ENCODE peak calls at places on chromosomes 6 and 20, in ten cellular contexts. One of them, this sample, is unnamed.
A peak's percentile ranks its signal among the peaks of the same experiment; 100 is the strongest.

GRCh38 chr20:48682529-48683385 is 145.0 kb downstream of the PREX1 start:
- DNase-seq in NCI-H1105: peak; percentile 98
- DNase-seq in CD4-positive, alpha-beta T cell: no peak
- DNase-seq in LHCN-M2: peak; percentile 88
- DNase-seq in mesothelial cell of epicardium: peak; percentile 74
- DNase-seq in NCI-H748 treated with DMSO at 0.1 percent for 48 hours: peak; percentile 57
- DNase-seq in BE2C: peak; percentile 97
- DNase-seq in HT-29: peak; percentile 75
- DNase-seq in Right ventricle myocardium inferior: peak; percentile 92
- DNase-seq in testis: peak; percentile 81
- DNase-seq in this sample: peak; percentile 76

GRCh38 chr20:13331536-13331935 is 110.5 kb downstream of the ISM1 start:
- DNase-seq in NCI-H1105: no peak
- DNase-seq in Right ventricle myocardium inferior: no peak
- DNase-seq in HT-29: no peak
- DNase-seq in LHCN-M2: peak; percentile 40
- DNase-seq in BE2C: no peak
- DNase-seq in testis: no peak
- DNase-seq in NCI-H748 treated with DMSO at 0.1 percent for 48 hours: no peak
- DNase-seq in CD4-positive, alpha-beta T cell: no peak
- DNase-seq in mesothelial cell of epicardium: no peak
- DNase-seq in this sample: no peak

GRCh38 chr20:25220810-25221591 is 25.5 kb downstream of the ENTPD6 start:
- DNase-seq in testis: no peak
- DNase-seq in HT-29: no peak
- DNase-seq in mesothelial cell of epicardium: no peak
- DNase-seq in NCI-H1105: peak; percentile 77
- DNase-seq in LHCN-M2: no peak
- DNase-seq in CD4-positive, alpha-beta T cell: no peak
- DNase-seq in BE2C: no peak
- DNase-seq in NCI-H748 treated with DMSO at 0.1 percent for 48 hours: no peak
- DNase-seq in Right ventricle myocardium inferior: no peak
- DNase-seq in this sample: no peak

GRCh38 chr20:40945189-40945588 is 83.4 kb upstream of the TOP1 start:
- DNase-seq in HT-29: no peak
- DNase-seq in BE2C: no peak
- DNase-seq in Right ventricle myocardium inferior: no peak
- DNase-seq in LHCN-M2: no peak
- DNase-seq in NCI-H748 treated with DMSO at 0.1 percent for 48 hours: no peak
- DNase-seq in testis: no peak
- DNase-seq in NCI-H1105: no peak
- DNase-seq in mesothelial cell of epicardium: no peak
- DNase-seq in CD4-positive, alpha-beta T cell: no peak
- DNase-seq in this sample: no peak

GRCh38 chr6:74879234-74879633 is 326.6 kb downstream of the COL12A1 start:
- DNase-seq in HT-29: no peak
- DNase-seq in CD4-positive, alpha-beta T cell: no peak
- DNase-seq in testis: no peak
- DNase-seq in NCI-H748 treated with DMSO at 0.1 percent for 48 hours: no peak
- DNase-seq in mesothelial cell of epicardium: no peak
- DNase-seq in Right ventricle myocardium inferior: no peak
- DNase-seq in LHCN-M2: peak; percentile 79
- DNase-seq in NCI-H1105: no peak
- DNase-seq in BE2C: no peak
- DNase-seq in this sample: no peak

GRCh38 chr6:145813285-145814034 is 1.1 kb downstream of the FBXO30 start:
- DNase-seq in LHCN-M2: peak; percentile 76
- DNase-seq in CD4-positive, alpha-beta T cell: no peak
- DNase-seq in HT-29: no peak
- DNase-seq in Right ventricle myocardium inferior: no peak
- DNase-seq in mesothelial cell of epicardium: no peak
- DNase-seq in NCI-H748 treated with DMSO at 0.1 percent for 48 hours: no peak
- DNase-seq in NCI-H1105: peak; percentile 46
- DNase-seq in testis: no peak
- DNase-seq in BE2C: no peak
- DNase-seq in this sample: no peak

GRCh38 chr6:161327360-161327953 is 53.6 kb upstream of the AGPAT4 start:
- DNase-seq in HT-29: no peak
- DNase-seq in Right ventricle myocardium inferior: no peak
- DNase-seq in NCI-H748 treated with DMSO at 0.1 percent for 48 hours: no peak
- DNase-seq in NCI-H1105: no peak
- DNase-seq in LHCN-M2: peak; percentile 28
- DNase-seq in BE2C: no peak
- DNase-seq in testis: no peak
- DNase-seq in CD4-positive, alpha-beta T cell: no peak
- DNase-seq in mesothelial cell of epicardium: no peak
- DNase-seq in this sample: no peak

GRCh38 chr6:44176130-44176934 is 17.7 kb downstream of the CAPN11 start:
- DNase-seq in NCI-H1105: no peak
- DNase-seq in CD4-positive, alpha-beta T cell: no peak
- DNase-seq in testis: no peak
- DNase-seq in Right ventricle myocardium inferior: peak; percentile 66
- DNase-seq in HT-29: no peak
- DNase-seq in mesothelial cell of epicardium: no peak
- DNase-seq in NCI-H748 treated with DMSO at 0.1 percent for 48 hours: no peak
- DNase-seq in BE2C: no peak
- DNase-seq in LHCN-M2: no peak
- DNase-seq in this sample: no peak

GRCh38 chr20:2741463-2741862 is 48.9 kb downstream of the EBF4 start:
- DNase-seq in HT-29: no peak
- DNase-seq in NCI-H748 treated with DMSO at 0.1 percent for 48 hours: no peak
- DNase-seq in BE2C: no peak
- DNase-seq in mesothelial cell of epicardium: no peak
- DNase-seq in NCI-H1105: no peak
- DNase-seq in Right ventricle myocardium inferior: no peak
- DNase-seq in LHCN-M2: no peak
- DNase-seq in testis: no peak
- DNase-seq in CD4-positive, alpha-beta T cell: no peak
- DNase-seq in this sample: no peak

GRCh38 chr20:62922451-62922921 is 3.8 kb downstream of the DIDO1 start:
- DNase-seq in Right ventricle myocardium inferior: no peak
- DNase-seq in HT-29: no peak
- DNase-seq in testis: no peak
- DNase-seq in NCI-H1105: no peak
- DNase-seq in mesothelial cell of epicardium: no peak
- DNase-seq in BE2C: no peak
- DNase-seq in CD4-positive, alpha-beta T cell: peak; percentile 42
- DNase-seq in NCI-H748 treated with DMSO at 0.1 percent for 48 hours: no peak
- DNase-seq in LHCN-M2: no peak
- DNase-seq in this sample: no peak

GRCh38 chr20:64001607-64002011 is 20.7 kb downstream of the PRPF6 start:
- DNase-seq in Right ventricle myocardium inferior: no peak
- DNase-seq in BE2C: no peak
- DNase-seq in testis: no peak
- DNase-seq in mesothelial cell of epicardium: no peak
- DNase-seq in CD4-positive, alpha-beta T cell: no peak
- DNase-seq in LHCN-M2: no peak
- DNase-seq in NCI-H1105: peak; percentile 30
- DNase-seq in HT-29: no peak
- DNase-seq in NCI-H748 treated with DMSO at 0.1 percent for 48 hours: no peak
- DNase-seq in this sample: no peak

GRCh38 chr20:25063546-25063945 is 5.6 kb upstream of the ACSS1 start:
- DNase-seq in HT-29: no peak
- DNase-seq in NCI-H748 treated with DMSO at 0.1 percent for 48 hours: no peak
- DNase-seq in Right ventricle myocardium inferior: peak; percentile 39
- DNase-seq in LHCN-M2: no peak
- DNase-seq in testis: no peak
- DNase-seq in NCI-H1105: no peak
- DNase-seq in CD4-positive, alpha-beta T cell: no peak
- DNase-seq in mesothelial cell of epicardium: no peak
- DNase-seq in BE2C: no peak
- DNase-seq in this sample: peak; percentile 7

GRCh38 chr20:41330941-41331340 is 9.7 kb upstream of the LPIN3 start:
- DNase-seq in NCI-H1105: no peak
- DNase-seq in NCI-H748 treated with DMSO at 0.1 percent for 48 hours: no peak
- DNase-seq in BE2C: no peak
- DNase-seq in CD4-positive, alpha-beta T cell: no peak
- DNase-seq in HT-29: no peak
- DNase-seq in Right ventricle myocardium inferior: no peak
- DNase-seq in testis: no peak
- DNase-seq in mesothelial cell of epicardium: no peak
- DNase-seq in LHCN-M2: no peak
- DNase-seq in this sample: no peak

GRCh38 chr20:50221501-50222323 is 31.1 kb downstream of the CEBPB start:
- DNase-seq in LHCN-M2: peak; percentile 77
- DNase-seq in BE2C: no peak
- DNase-seq in mesothelial cell of epicardium: no peak
- DNase-seq in testis: no peak
- DNase-seq in CD4-positive, alpha-beta T cell: no peak
- DNase-seq in NCI-H748 treated with DMSO at 0.1 percent for 48 hours: no peak
- DNase-seq in HT-29: no peak
- DNase-seq in Right ventricle myocardium inferior: no peak
- DNase-seq in NCI-H1105: no peak
- DNase-seq in this sample: no peak

GRCh38 chr6:106163966-106164877 is 78.1 kb downstream of the PRDM1 start:
- DNase-seq in BE2C: no peak
- DNase-seq in HT-29: no peak
- DNase-seq in NCI-H1105: no peak
- DNase-seq in Right ventricle myocardium inferior: no peak
- DNase-seq in mesothelial cell of epicardium: no peak
- DNase-seq in LHCN-M2: peak; percentile 66
- DNase-seq in NCI-H748 treated with DMSO at 0.1 percent for 48 hours: no peak
- DNase-seq in testis: peak; percentile 33
- DNase-seq in CD4-positive, alpha-beta T cell: no peak
- DNase-seq in this sample: no peak

GRCh38 chr6:5898102-5898501 is 108.6 kb downstream of the NRN1 start:
- DNase-seq in NCI-H1105: no peak
- DNase-seq in testis: no peak
- DNase-seq in NCI-H748 treated with DMSO at 0.1 percent for 48 hours: no peak
- DNase-seq in mesothelial cell of epicardium: no peak
- DNase-seq in HT-29: no peak
- DNase-seq in LHCN-M2: peak; percentile 48
- DNase-seq in BE2C: no peak
- DNase-seq in Right ventricle myocardium inferior: no peak
- DNase-seq in CD4-positive, alpha-beta T cell: no peak
- DNase-seq in this sample: no peak

GRCh38 chr6:3526962-3527796 is 70.3 kb upstream of the SLC22A23 start:
- DNase-seq in LHCN-M2: no peak
- DNase-seq in HT-29: no peak
- DNase-seq in NCI-H1105: no peak
- DNase-seq in BE2C: no peak
- DNase-seq in Right ventricle myocardium inferior: no peak
- DNase-seq in testis: no peak
- DNase-seq in mesothelial cell of epicardium: no peak
- DNase-seq in CD4-positive, alpha-beta T cell: no peak
- DNase-seq in NCI-H748 treated with DMSO at 0.1 percent for 48 hours: no peak
- DNase-seq in this sample: no peak

GRCh38 chr6:68741501-68742343 is 106.6 kb downstream of the ADGRB3 start:
- DNase-seq in NCI-H1105: no peak
- DNase-seq in CD4-positive, alpha-beta T cell: no peak
- DNase-seq in NCI-H748 treated with DMSO at 0.1 percent for 48 hours: no peak
- DNase-seq in mesothelial cell of epicardium: no peak
- DNase-seq in Right ventricle myocardium inferior: no peak
- DNase-seq in BE2C: no peak
- DNase-seq in LHCN-M2: no peak
- DNase-seq in testis: no peak
- DNase-seq in HT-29: no peak
- DNase-seq in this sample: no peak

GRCh38 chr6:31568537-31568961 is 3.5 kb upstream of the LTA start:
- DNase-seq in Right ventricle myocardium inferior: no peak
- DNase-seq in BE2C: no peak
- DNase-seq in mesothelial cell of epicardium: no peak
- DNase-seq in HT-29: no peak
- DNase-seq in LHCN-M2: no peak
- DNase-seq in NCI-H1105: no peak
- DNase-seq in CD4-positive, alpha-beta T cell: peak; percentile 33
- DNase-seq in NCI-H748 treated with DMSO at 0.1 percent for 48 hours: no peak
- DNase-seq in testis: no peak
- DNase-seq in this sample: no peak

GRCh38 chr6:16505711-16506362 is 255.4 kb downstream of the ATXN1 start:
- DNase-seq in CD4-positive, alpha-beta T cell: no peak
- DNase-seq in NCI-H748 treated with DMSO at 0.1 percent for 48 hours: no peak
- DNase-seq in mesothelial cell of epicardium: no peak
- DNase-seq in Right ventricle myocardium inferior: no peak
- DNase-seq in BE2C: no peak
- DNase-seq in HT-29: no peak
- DNase-seq in LHCN-M2: peak; percentile 56
- DNase-seq in testis: no peak
- DNase-seq in NCI-H1105: no peak
- DNase-seq in this sample: no peak

GRCh38 chr6:8839626-8840025 is 404.3 kb upstream of the SLC35B3 start:
- DNase-seq in LHCN-M2: no peak
- DNase-seq in Right ventricle myocardium inferior: no peak
- DNase-seq in NCI-H748 treated with DMSO at 0.1 percent for 48 hours: no peak
- DNase-seq in CD4-positive, alpha-beta T cell: no peak
- DNase-seq in testis: no peak
- DNase-seq in BE2C: no peak
- DNase-seq in HT-29: no peak
- DNase-seq in NCI-H1105: no peak
- DNase-seq in mesothelial cell of epicardium: no peak
- DNase-seq in this sample: no peak

GRCh38 chr6:131937703-131938631 is 13.2 kb downstream of the CCN2 start:
- DNase-seq in NCI-H748 treated with DMSO at 0.1 percent for 48 hours: peak; percentile 37
- DNase-seq in BE2C: no peak
- DNase-seq in CD4-positive, alpha-beta T cell: no peak
- DNase-seq in NCI-H1105: peak; percentile 5
- DNase-seq in testis: no peak
- DNase-seq in Right ventricle myocardium inferior: no peak
- DNase-seq in mesothelial cell of epicardium: no peak
- DNase-seq in LHCN-M2: peak; percentile 85
- DNase-seq in HT-29: no peak
- DNase-seq in this sample: no peak

GRCh38 chr6:46015119-46015968 is at the start of gene CLIC5:
- DNase-seq in HT-29: peak; percentile 35
- DNase-seq in testis: no peak
- DNase-seq in Right ventricle myocardium inferior: peak; percentile 85
- DNase-seq in NCI-H1105: peak; percentile 16
- DNase-seq in NCI-H748 treated with DMSO at 0.1 percent for 48 hours: no peak
- DNase-seq in BE2C: no peak
- DNase-seq in mesothelial cell of epicardium: no peak
- DNase-seq in LHCN-M2: no peak
- DNase-seq in CD4-positive, alpha-beta T cell: peak; percentile 22
- DNase-seq in this sample: peak; percentile 40

GRCh38 chr6:139757766-139758655 is 383.6 kb upstream of the CITED2 start:
- DNase-seq in NCI-H748 treated with DMSO at 0.1 percent for 48 hours: no peak
- DNase-seq in mesothelial cell of epicardium: no peak
- DNase-seq in HT-29: no peak
- DNase-seq in LHCN-M2: peak; percentile 69
- DNase-seq in BE2C: no peak
- DNase-seq in Right ventricle myocardium inferior: no peak
- DNase-seq in testis: no peak
- DNase-seq in NCI-H1105: no peak
- DNase-seq in CD4-positive, alpha-beta T cell: no peak
- DNase-seq in this sample: no peak

This sample was measured in glutamatergic neuron.